ENCODE peak calls at places on chromosome 11, in seven cellular contexts. I is H1, A is PC-3, U is BE2C, D is trophoblast cell, L is gastrocnemius medialis, N is fibroblast of lung. C is an unnamed sample. For H3K4me1 and H3K36me3, the result is how much of the 10 kb centered on the place peaks cover.

GRCh38 chr11:93567406-93567819 is 24.2 kb upstream of the SMCO4 start:
- DNase-seq in N (peak), I (no peak), L (peak), D (no peak), U (no peak), A (peak), C (peak)

GRCh38 chr11:72005347-72006260 is 6.9 kb downstream of the IL18BP start:
- DNase-seq in L (no peak), A (peak), I (no peak), N (no peak), U (no peak), D (no peak), C (no peak)

GRCh38 chr11:44315947-44316387 is 6.0 kb upstream of the ALX4 start:
- DNase-seq in U (no peak), I (no peak), N (peak), D (peak), A (no peak), L (no peak), C (no peak)

GRCh38 chr11:114953039-114953438 is 274.7 kb downstream of the NXPE2 start:
- DNase-seq in D (no peak), I (no peak), A (no peak), L (no peak), N (no peak), U (no peak), C (no peak)

GRCh38 chr11:8338138-8338537 is 74.5 kb upstream of the LMO1 start:
- DNase-seq in N (no peak), U (peak), I (no peak), A (peak), D (peak), L (no peak), C (peak)

GRCh38 chr11:65883058-65883761 is 3.6 kb downstream of the CTSW start:
- DNase-seq in N (no peak), L (no peak), I (no peak), U (no peak), A (no peak), D (no peak), C (no peak)

GRCh38 chr11:8732748-8733241 is 50.2 kb downstream of the RPL27A start:
- DNase-seq in D (no peak), I (no peak), N (peak), U (no peak), A (peak), L (peak), C (peak)

GRCh38 chr11:102322560-102322959 is 5.3 kb downstream of the BIRC3 start:
- DNase-seq in L (no peak), N (peak), A (no peak), I (no peak), D (no peak), U (no peak), C (no peak)

GRCh38 chr11:79390923-79391322 is 49.9 kb downstream of the TENM4 start:
- DNase-seq in D (no peak), L (no peak), N (peak), U (no peak), I (no peak), A (no peak), C (no peak)

GRCh38 chr11:121964591-121964990 is 151.4 kb downstream of the BLID start:
- DNase-seq in D (no peak), N (peak), U (peak), L (peak), I (no peak), A (peak), C (no peak)

GRCh38 chr11:117072517-117073218 is 25.6 kb downstream of the SIK3 start:
- DNase-seq in D (peak), L (no peak), A (peak), I (no peak), N (peak), U (no peak), C (no peak)

GRCh38 chr11:94322501-94322900 is 18.1 kb downstream of the IZUMO1R start:
- DNase-seq in U (no peak), N (no peak), A (no peak), L (no peak), D (peak), I (no peak), C (no peak)

GRCh38 chr11:28483072-28483867 is 375.1 kb downstream of the METTL15 start:
- DNase-seq in U (no peak), N (no peak), A (peak), I (no peak), L (no peak), D (no peak), C (no peak)

GRCh38 chr11:47498584-47499152 is 49.7 kb upstream of the RAPSN start:
- DNase-seq in A (no peak), I (no peak), N (no peak), L (no peak), U (no peak), D (no peak), C (no peak)

GRCh38 chr11:17772704-17773600 is 38.4 kb downstream of the KCNC1 start:
- DNase-seq in D (no peak), L (no peak), U (no peak), I (no peak), A (no peak), N (no peak), C (no peak)

GRCh38 chr11:36273110-36273509 is 16.1 kb downstream of the COMMD9 start:
- DNase-seq in N (no peak), L (no peak), A (no peak), U (no peak), D (no peak), I (no peak), C (no peak)

GRCh38 chr11:70505761-70506657 is 107.7 kb downstream of the CTTN start:
- DNase-seq in A (no peak), D (no peak), L (no peak), U (peak), N (no peak), I (no peak), C (peak)

GRCh38 chr11:47514825-47515647 is 37.9 kb downstream of the CELF1 start:
- DNase-seq in I (no peak), D (peak), A (peak), N (peak), L (no peak), U (no peak), C (no peak)

GRCh38 chr11:10407055-10407454 is 48.0 kb upstream of the AMPD3 start:
- DNase-seq in I (no peak), U (no peak), D (peak), N (peak), L (peak), A (peak), C (no peak)

GRCh38 chr11:100925935-100926334 is 203.7 kb downstream of the PGR start:
- DNase-seq in D (peak), N (peak), A (peak), L (no peak), U (no peak), I (no peak), C (no peak)

GRCh38 chr11:46913484-46913883 is 4.9 kb downstream of the LRP4 start:
- DNase-seq in D (no peak), L (no peak), I (no peak), N (no peak), A (no peak), U (no peak), C (no peak)

GRCh38 chr11:28257761-28258160 is 149.6 kb downstream of the METTL15 start:
- DNase-seq in U (no peak), L (no peak), N (peak), I (no peak), D (peak), A (no peak), C (no peak)

GRCh38 chr11:133560467-133560866 is 28.2 kb upstream of the OPCML start:
- DNase-seq in A (no peak), N (no peak), I (no peak), L (no peak), U (no peak), D (no peak), C (no peak)

GRCh38 chr11:78346799-78347198 is 70.8 kb downstream of the GAB2 start:
- DNase-seq in N (no peak), D (no peak), I (no peak), L (no peak), A (peak), U (no peak), C (no peak)

GRCh38 chr11:61120865-61121831 is 18.9 kb downstream of the CD5 start:
- DNase-seq in A (no peak), N (peak), D (no peak), U (peak), L (no peak), I (no peak), C (peak)

GRCh38 chr11:114892381-114893197 is 214.3 kb downstream of the NXPE2 start:
- DNase-seq in A (no peak), D (peak), L (no peak), N (no peak), I (no peak), U (peak), C (no peak)

GRCh38 chr11:86214710-86215109 is 29.8 kb upstream of the EED start:
- DNase-seq in L (no peak), U (no peak), I (no peak), A (peak), D (peak), N (no peak), C (no peak)

DNA sequence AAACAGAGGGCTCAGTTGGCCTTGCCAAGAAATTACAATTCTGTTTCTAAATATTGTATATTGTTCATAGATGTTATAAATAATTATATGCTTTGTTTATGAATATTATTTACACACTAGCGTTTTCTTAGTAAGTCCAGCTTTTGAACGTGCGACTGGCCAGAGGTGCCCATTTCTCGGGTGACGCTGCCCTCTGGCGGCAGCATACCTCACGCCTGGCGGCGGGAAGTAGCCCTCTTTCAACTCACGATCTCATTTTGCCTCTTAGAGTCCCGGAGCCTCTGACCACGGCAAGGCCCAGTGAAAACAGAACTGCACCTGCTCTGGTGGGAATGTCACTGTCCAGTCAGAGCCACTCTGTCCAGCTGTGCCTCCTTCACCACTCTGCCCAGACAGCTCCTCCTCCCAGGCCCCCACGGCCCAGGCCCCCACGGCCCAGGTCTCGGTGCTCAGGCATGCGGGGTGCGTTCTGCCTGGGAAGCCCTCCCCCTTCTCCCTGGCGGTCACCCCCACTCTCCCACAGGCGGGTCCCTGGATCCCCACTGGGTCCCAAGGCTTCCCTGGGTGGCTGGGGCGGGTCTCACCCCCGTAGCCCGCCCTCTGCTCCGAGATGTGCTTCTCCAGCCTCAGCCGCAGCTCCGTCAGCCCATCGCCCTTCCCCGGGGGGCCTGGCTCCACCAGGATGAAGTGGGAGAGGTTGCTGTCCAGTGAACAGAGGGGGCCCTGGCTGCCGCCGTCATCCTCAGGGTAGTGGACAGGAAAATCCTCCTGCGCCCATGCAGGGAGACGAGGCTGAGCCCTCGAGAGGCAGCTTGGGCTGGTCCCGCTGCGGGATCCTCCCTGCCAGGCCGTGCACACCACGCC is 19.3 kb downstream of the TSSC4 start:
- DNase-seq in U (peak), D (peak), A (peak), N (peak), L (no peak), I (no peak), C (peak)
- H3K4me1 ChIP-seq in U (under half), D (under half), A (under half), N (under half), L (under half), I (under half), C (under half)

GRCh38 chr11:88301478-88302140 is 35.9 kb downstream of the CTSC start:
- DNase-seq in D (no peak), I (no peak), N (peak), A (no peak), L (no peak), U (no peak), C (no peak)
- H3K36me3 ChIP-seq in D (under half), I (half or more), N (under half), A (under half), L (under half), U (under half), C (under half)

GRCh38 chr11:35079581-35079980 is 59.4 kb upstream of the CD44 start:
- DNase-seq in N (no peak), L (no peak), D (no peak), A (no peak), I (no peak), U (no peak), C (no peak)

GRCh38 chr11:35073691-35074382 is 65.1 kb upstream of the CD44 start:
- DNase-seq in U (no peak), I (no peak), D (no peak), N (peak), L (no peak), A (no peak), C (no peak)

GRCh38 chr11:35076201-35077100 is 62.5 kb upstream of the CD44 start:
- DNase-seq in D (no peak), A (no peak), N (no peak), I (no peak), U (no peak), L (no peak), C (no peak)

GRCh38 chr11:35082322-35083180 is 56.4 kb upstream of the CD44 start:
- DNase-seq in U (no peak), I (no peak), L (peak), A (peak), N (peak), D (peak), C (peak)

GRCh38 chr11:35077709-35078695 is 61.0 kb upstream of the CD44 start:
- DNase-seq in A (peak), L (no peak), D (peak), U (no peak), I (no peak), N (peak), C (no peak)
- H3K4me1 ChIP-seq in A (half or more), L (under half), D (under half), U (under half), I (under half), N (under half), C (under half)

GRCh38 chr11:15629690-15630321 is 515.1 kb downstream of the INSC start:
- DNase-seq in D (peak), U (no peak), I (no peak), N (no peak), L (no peak), A (no peak), C (peak)
- H3K36me3 ChIP-seq in D (under half), U (under half), I (under half), N (under half), L (under half), A (under half), C (under half)

DNA sequence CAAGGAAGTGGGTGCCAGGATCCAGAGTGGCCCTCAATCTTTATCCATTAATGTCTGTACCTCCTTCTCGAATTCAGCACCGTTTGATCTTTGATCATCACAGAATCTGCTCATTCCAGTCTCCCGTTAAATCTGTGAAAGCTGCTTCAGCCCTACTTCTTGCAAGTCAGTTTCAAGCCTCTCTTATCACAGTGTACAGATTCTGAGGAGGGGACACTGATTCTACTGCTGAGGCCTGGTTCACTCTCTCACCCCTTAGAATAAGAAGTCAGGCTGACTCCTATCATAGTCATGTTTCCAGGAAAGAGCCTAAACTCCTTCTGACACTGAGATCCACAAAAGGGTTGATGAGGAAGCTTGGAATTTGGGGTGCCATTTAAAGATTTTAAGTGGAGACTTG is 39.0 kb downstream of the MAML2 start:
- DNase-seq in D (no peak), L (no peak), A (no peak), N (no peak), U (no peak), I (no peak), C (no peak)
- H3K4me1 ChIP-seq in D (under half), L (under half), A (half or more), N (under half), U (under half), I (under half), C (half or more)

DNA sequence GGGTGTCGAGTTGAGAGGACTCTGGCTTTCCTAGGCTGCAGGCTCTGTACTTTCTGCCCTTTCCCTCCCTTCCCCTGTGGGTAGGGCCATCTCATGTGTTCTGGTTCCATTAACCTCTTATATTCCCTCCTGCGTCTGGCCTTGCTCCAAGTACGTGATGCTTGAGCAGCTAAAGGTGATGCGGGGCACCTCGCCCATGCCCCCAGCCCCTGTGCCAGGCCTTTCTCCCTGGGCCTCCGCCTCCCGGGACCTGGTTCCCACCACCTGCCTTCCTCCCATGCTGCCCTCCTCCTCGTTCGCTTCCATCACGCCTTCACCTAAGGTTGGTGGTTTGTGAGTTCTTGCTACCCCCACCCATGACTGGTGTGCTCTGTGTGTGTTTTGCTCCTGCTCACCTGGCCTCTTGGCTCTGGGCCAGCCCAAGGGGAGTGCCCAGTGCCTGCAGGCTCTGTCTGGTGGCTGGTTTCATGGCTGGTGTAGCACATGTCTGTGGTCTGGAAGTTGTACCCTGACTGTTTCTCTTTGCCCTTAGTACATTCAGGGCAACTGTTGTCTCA is 34.1 kb downstream of the PHLDB1 start:
- DNase-seq in U (peak), N (no peak), D (no peak), L (no peak), A (peak), I (no peak), C (no peak)
- H3K36me3 ChIP-seq in U (under half), N (half or more), D (half or more), L (under half), A (under half), I (under half), C (half or more)

C was measured in left ventricle myocardium inferior.